ENCODE peak calls at places on chromosomes 13 and 19, in five cellular contexts. N is activated naive CD8-positive, alpha-beta T cell treated with anti-CD3 and anti-CD28 coated beads, Interleukin-2, amount 50 U/mL, for 16 hours; B is fibroblast of pulmonary artery; L is cardiac muscle cell; X is activated naive CD4-positive, alpha-beta T cell treated with anti-CD3 and anti-CD28 coated beads for 36 hours. F is an unnamed sample.

GRCh38 chr19:35044317-35045117 is 3.0 kb downstream of the HPN start:
- DNase-seq in N (no peak), B (peak), X (peak), L (peak), F (peak)

GRCh38 chr19:34180709-34181108 is 8.4 kb downstream of the LSM14A start:
- DNase-seq in N (no peak), B (no peak), X (no peak), L (no peak), F (no peak)

GRCh38 chr13:100588350-100589177 is at the start of gene GGACT:
- DNase-seq in B (peak), N (peak), X (peak), L (peak), F (peak)

GRCh38 chr13:108225440-108225839 is 7.2 kb downstream of the ABHD13 start:
- DNase-seq in X (no peak), N (no peak), B (no peak), L (no peak), F (no peak)

GRCh38 chr19:39949026-39949747 is 14.8 kb upstream of the FCGBP start:
- DNase-seq in L (no peak), N (no peak), X (peak), B (no peak), F (no peak)

GRCh38 chr19:5436101-5436947 is 18.9 kb upstream of the ZNRF4 start:
- DNase-seq in X (no peak), L (peak), B (peak), N (no peak), F (no peak)

GRCh38 chr19:17475541-17476115 is 5.3 kb downstream of the SLC27A1 start:
- DNase-seq in B (peak), L (peak), X (no peak), N (no peak), F (peak)

GRCh38 chr13:58712191-58712590 is 1080.6 kb downstream of the PCDH17 start:
- DNase-seq in B (no peak), N (no peak), L (no peak), X (no peak), F (no peak)

GRCh38 chr13:114111577-114111976 is 20.8 kb downstream of the RASA3 start:
- DNase-seq in L (no peak), X (peak), B (no peak), N (no peak), F (no peak)

F was measured in body of pancreas.